ENCODE peak calls at places on chromosomes 6 and 20, in seven cellular contexts. One of them, this sample, is unnamed.

GRCh38 chr6:52392944-52393343 is 27.2 kb upstream of the EFHC1 start:
- DNase-seq in H9: no peak
- DNase-seq in heart right ventricle: no peak
- DNase-seq in GM10248: no peak
- DNase-seq in WTC11: no peak
- DNase-seq in cardiac muscle cell: no peak
- DNase-seq in endothelial cell: no peak
- DNase-seq in this sample: no peak

GRCh38 chr6:1575213-1576041 is 34.3 kb upstream of the FOXC1 start:
- DNase-seq in endothelial cell: no peak
- DNase-seq in WTC11: no peak
- DNase-seq in H9: no peak
- DNase-seq in heart right ventricle: peak
- DNase-seq in cardiac muscle cell: peak
- DNase-seq in GM10248: no peak
- DNase-seq in this sample: no peak

GRCh38 chr6:164344801-164345291 is 930.3 kb downstream of the QKI start:
- DNase-seq in GM10248: no peak
- DNase-seq in H9: peak
- DNase-seq in heart right ventricle: no peak
- DNase-seq in endothelial cell: no peak
- DNase-seq in cardiac muscle cell: no peak
- DNase-seq in WTC11: no peak
- DNase-seq in this sample: no peak

GRCh38 chr6:89145461-89145961 is 344 bp upstream of the PM20D2 start:
- DNase-seq in heart right ventricle: no peak
- DNase-seq in endothelial cell: no peak
- DNase-seq in WTC11: no peak
- DNase-seq in H9: no peak
- DNase-seq in GM10248: peak
- DNase-seq in cardiac muscle cell: no peak
- DNase-seq in this sample: no peak

GRCh38 chr20:32319100-32319499 is 39.0 kb upstream of the ASXL1 start:
- DNase-seq in endothelial cell: no peak
- DNase-seq in GM10248: no peak
- DNase-seq in cardiac muscle cell: no peak
- DNase-seq in WTC11: no peak
- DNase-seq in heart right ventricle: no peak
- DNase-seq in H9: no peak
- DNase-seq in this sample: no peak

GRCh38 chr6:43702522-43703440 is 15.2 kb upstream of the MRPS18A start:
- DNase-seq in GM10248: peak
- DNase-seq in H9: peak
- DNase-seq in endothelial cell: peak
- DNase-seq in heart right ventricle: peak
- DNase-seq in WTC11: peak
- DNase-seq in cardiac muscle cell: peak
- DNase-seq in this sample: peak

GRCh38 chr6:155418017-155418749 is 37.5 kb downstream of the NOX3 start:
- DNase-seq in heart right ventricle: peak
- DNase-seq in WTC11: no peak
- DNase-seq in H9: no peak
- DNase-seq in cardiac muscle cell: no peak
- DNase-seq in GM10248: peak
- DNase-seq in endothelial cell: no peak
- DNase-seq in this sample: no peak

GRCh38 chr20:36497856-36498255 is 43.5 kb upstream of the MYL9 start:
- DNase-seq in endothelial cell: no peak
- DNase-seq in WTC11: no peak
- DNase-seq in GM10248: no peak
- DNase-seq in H9: no peak
- DNase-seq in cardiac muscle cell: peak
- DNase-seq in heart right ventricle: peak
- DNase-seq in this sample: no peak

GRCh38 chr6:144197919-144198318 is 47.6 kb downstream of the STX11 start:
- DNase-seq in endothelial cell: no peak
- DNase-seq in cardiac muscle cell: no peak
- DNase-seq in GM10248: no peak
- DNase-seq in H9: no peak
- DNase-seq in heart right ventricle: no peak
- DNase-seq in WTC11: no peak
- DNase-seq in this sample: no peak

GRCh38 chr20:36439040-36439730 is 102.1 kb upstream of the MYL9 start:
- DNase-seq in heart right ventricle: peak
- DNase-seq in WTC11: peak
- DNase-seq in endothelial cell: peak
- DNase-seq in H9: peak
- DNase-seq in cardiac muscle cell: peak
- DNase-seq in GM10248: peak
- DNase-seq in this sample: peak

GRCh38 chr6:44386929-44387345 is 569 bp upstream of the CDC5L start:
- DNase-seq in cardiac muscle cell: no peak
- DNase-seq in heart right ventricle: no peak
- DNase-seq in GM10248: no peak
- DNase-seq in WTC11: no peak
- DNase-seq in H9: no peak
- DNase-seq in endothelial cell: no peak
- DNase-seq in this sample: no peak

GRCh38 chr6:2598867-2599266 is 151.9 kb downstream of the MYLK4 start:
- DNase-seq in GM10248: no peak
- DNase-seq in heart right ventricle: no peak
- DNase-seq in H9: no peak
- DNase-seq in endothelial cell: no peak
- DNase-seq in cardiac muscle cell: no peak
- DNase-seq in WTC11: no peak
- DNase-seq in this sample: no peak
- TF ChIP-seq CTCF in GM10248: no peak
- TF ChIP-seq CTCF in heart right ventricle: no peak
- TF ChIP-seq CTCF in H9: peak
- TF ChIP-seq CTCF in endothelial cell: no peak
- TF ChIP-seq CTCF in cardiac muscle cell: no peak
- TF ChIP-seq CTCF in WTC11: no peak
- TF ChIP-seq CTCF in this sample: no peak

GRCh38 chr6:166862978-166863530 is 93.3 kb downstream of the RNASET2 start:
- DNase-seq in WTC11: peak
- DNase-seq in endothelial cell: no peak
- DNase-seq in cardiac muscle cell: no peak
- DNase-seq in H9: no peak
- DNase-seq in GM10248: peak
- DNase-seq in heart right ventricle: no peak
- DNase-seq in this sample: no peak

GRCh38 chr6:166861304-166861703 is 95.0 kb downstream of the RNASET2 start:
- DNase-seq in GM10248: no peak
- DNase-seq in H9: no peak
- DNase-seq in endothelial cell: no peak
- DNase-seq in WTC11: no peak
- DNase-seq in heart right ventricle: no peak
- DNase-seq in cardiac muscle cell: no peak
- DNase-seq in this sample: no peak

GRCh38 chr6:166864333-166864732 is 92.0 kb downstream of the RNASET2 start:
- DNase-seq in cardiac muscle cell: no peak
- DNase-seq in H9: no peak
- DNase-seq in endothelial cell: no peak
- DNase-seq in WTC11: no peak
- DNase-seq in GM10248: no peak
- DNase-seq in heart right ventricle: no peak
- DNase-seq in this sample: no peak

GRCh38 chr6:166861961-166862286 is 94.4 kb downstream of the RNASET2 start:
- DNase-seq in H9: no peak
- DNase-seq in endothelial cell: no peak
- DNase-seq in cardiac muscle cell: no peak
- DNase-seq in WTC11: no peak
- DNase-seq in heart right ventricle: no peak
- DNase-seq in GM10248: no peak
- DNase-seq in this sample: no peak

GRCh38 chr6:166862287-166862977 is 93.9 kb downstream of the RNASET2 start:
- DNase-seq in heart right ventricle: peak
- DNase-seq in H9: peak
- DNase-seq in GM10248: peak
- DNase-seq in cardiac muscle cell: peak
- DNase-seq in WTC11: peak
- DNase-seq in endothelial cell: peak
- DNase-seq in this sample: no peak
- TF ChIP-seq CTCF in heart right ventricle: no peak
- TF ChIP-seq CTCF in H9: no peak
- TF ChIP-seq CTCF in GM10248: peak
- TF ChIP-seq CTCF in cardiac muscle cell: no peak
- TF ChIP-seq CTCF in WTC11: no peak
- TF ChIP-seq CTCF in endothelial cell: no peak
- TF ChIP-seq CTCF in this sample: peak

DNA sequence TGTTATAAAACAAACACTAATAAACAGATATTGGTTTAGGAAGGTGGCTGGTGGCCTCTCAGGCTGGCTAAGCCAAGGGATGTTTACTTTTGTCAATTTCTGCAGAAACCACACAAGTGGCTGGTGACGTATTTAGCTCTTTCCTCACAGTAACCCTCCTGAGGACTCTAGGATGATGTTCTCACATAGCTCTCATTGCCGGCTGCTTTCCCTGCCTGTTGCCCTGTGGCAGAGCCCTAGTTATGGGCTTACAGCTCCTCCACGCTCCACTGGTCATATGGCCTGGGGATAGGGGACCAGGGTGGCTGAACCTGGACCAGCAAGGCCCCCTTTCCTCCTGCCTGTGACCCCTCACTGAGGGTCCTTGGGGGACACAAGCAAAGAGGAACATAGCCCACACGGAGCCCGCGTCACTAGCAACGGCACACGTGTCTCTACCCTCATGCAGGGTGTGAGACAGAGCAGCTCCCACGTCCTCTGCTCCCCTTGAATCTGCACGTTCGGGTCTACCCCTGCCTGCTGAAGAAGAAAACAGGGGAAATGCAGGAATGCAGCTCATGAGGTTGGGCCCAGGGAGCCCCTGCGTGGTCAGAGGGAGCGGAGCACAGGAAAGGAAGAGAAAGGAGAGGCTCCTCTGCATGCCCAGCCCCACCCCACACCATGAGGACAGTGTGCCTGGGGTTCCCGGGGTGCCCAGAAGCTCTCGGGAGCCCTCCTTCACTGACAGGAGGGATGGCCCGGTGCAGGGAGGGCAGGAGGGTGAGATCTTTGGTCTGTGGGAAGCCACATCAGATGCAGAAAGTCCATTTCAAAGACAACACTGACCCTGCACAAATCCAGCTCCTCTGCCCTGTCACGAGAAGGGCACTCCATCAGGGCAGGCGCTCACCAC is 13.9 kb downstream of the RAMACL start:
- DNase-seq in endothelial cell: no peak
- DNase-seq in GM10248: no peak
- DNase-seq in H9: peak
- DNase-seq in heart right ventricle: no peak
- DNase-seq in cardiac muscle cell: peak
- DNase-seq in WTC11: peak
- DNase-seq in this sample: peak
- TF ChIP-seq CTCF in endothelial cell: no peak
- TF ChIP-seq CTCF in GM10248: no peak
- TF ChIP-seq CTCF in H9: no peak
- TF ChIP-seq CTCF in heart right ventricle: no peak
- TF ChIP-seq CTCF in cardiac muscle cell: no peak
- TF ChIP-seq CTCF in WTC11: no peak
- TF ChIP-seq CTCF in this sample: no peak

GRCh38 chr20:25078662-25079061 is 3.3 kb downstream of the VSX1 start:
- DNase-seq in WTC11: no peak
- DNase-seq in H9: peak
- DNase-seq in GM10248: no peak
- DNase-seq in cardiac muscle cell: no peak
- DNase-seq in endothelial cell: no peak
- DNase-seq in heart right ventricle: no peak
- DNase-seq in this sample: no peak

GRCh38 chr20:25077610-25078169 is 4.3 kb downstream of the VSX1 start:
- DNase-seq in heart right ventricle: no peak
- DNase-seq in WTC11: peak
- DNase-seq in cardiac muscle cell: no peak
- DNase-seq in endothelial cell: peak
- DNase-seq in H9: peak
- DNase-seq in GM10248: no peak
- DNase-seq in this sample: peak

GRCh38 chr20:25079171-25079570 is 2.8 kb downstream of the VSX1 start:
- DNase-seq in endothelial cell: no peak
- DNase-seq in cardiac muscle cell: no peak
- DNase-seq in WTC11: no peak
- DNase-seq in H9: no peak
- DNase-seq in heart right ventricle: no peak
- DNase-seq in GM10248: no peak
- DNase-seq in this sample: no peak

GRCh38 chr20:25076201-25076600 is 5.7 kb downstream of the VSX1 start:
- DNase-seq in H9: no peak
- DNase-seq in endothelial cell: no peak
- DNase-seq in cardiac muscle cell: no peak
- DNase-seq in heart right ventricle: no peak
- DNase-seq in WTC11: no peak
- DNase-seq in GM10248: no peak
- DNase-seq in this sample: no peak

DNA sequence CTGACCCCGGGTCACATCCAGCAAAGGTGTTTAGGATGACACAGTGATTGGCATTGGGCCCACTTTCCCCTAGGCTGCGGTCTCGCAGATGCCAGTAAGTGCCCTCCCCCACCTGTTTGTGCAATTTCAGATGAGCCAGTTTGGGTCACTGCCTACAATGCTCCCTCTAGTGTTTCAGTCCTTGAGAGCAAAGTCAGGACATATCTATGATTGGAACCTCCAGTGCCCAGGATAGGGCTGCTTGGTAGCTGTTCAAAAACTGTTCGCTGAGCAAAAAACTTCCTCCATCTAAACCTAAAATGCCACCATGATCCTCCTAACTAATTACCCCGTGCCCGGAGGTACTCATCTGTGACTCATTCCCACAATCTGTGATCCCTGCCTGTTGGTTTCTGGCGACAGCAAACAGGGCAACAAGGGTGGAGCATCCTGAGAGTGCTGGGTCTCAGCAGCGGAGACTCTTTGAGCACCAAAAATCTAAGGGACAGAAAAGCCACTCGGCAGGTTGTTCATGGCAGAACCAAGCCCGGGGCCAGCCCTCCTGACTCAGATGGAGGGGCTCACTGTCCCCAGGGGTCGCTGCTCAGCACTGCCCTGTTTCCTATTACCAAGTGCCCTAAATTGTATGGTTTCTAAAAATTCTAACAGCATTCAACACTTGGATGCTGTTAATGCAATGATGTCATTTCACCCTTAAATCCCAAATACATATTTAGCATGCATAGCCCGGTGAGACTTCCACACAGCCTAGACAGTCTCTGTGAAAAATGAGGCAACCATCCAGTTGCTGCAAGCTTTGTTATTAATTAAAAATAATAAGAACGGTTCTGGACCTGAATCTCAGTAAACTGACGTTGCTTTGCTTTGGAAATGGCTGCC is 5.0 kb downstream of the VSX1 start:
- DNase-seq in H9: peak
- DNase-seq in GM10248: no peak
- DNase-seq in heart right ventricle: no peak
- DNase-seq in cardiac muscle cell: no peak
- DNase-seq in WTC11: no peak
- DNase-seq in endothelial cell: no peak
- DNase-seq in this sample: no peak
- TF ChIP-seq CTCF in H9: peak
- TF ChIP-seq CTCF in GM10248: peak
- TF ChIP-seq CTCF in heart right ventricle: peak
- TF ChIP-seq CTCF in cardiac muscle cell: peak
- TF ChIP-seq CTCF in WTC11: no peak
- TF ChIP-seq CTCF in endothelial cell: no peak
- TF ChIP-seq CTCF in this sample: no peak

This sample was measured in lower lobe of right lung.